ENCODE peak calls at places on chromosomes 6 and 20, in ten cellular contexts. B is T-helper 9 cell; F is mammary epithelial cell; V is AML-193; X is stimulated activated CD8-positive, alpha-beta memory T cell treated with anti-CD3 and anti-CD28 coated beads, Interleukin-15, amount 100 ng/mL, for 1 hour; P is glutamatergic neuron; C is foreskin fibroblast; M is NT2/D1; Y is Peyer's patch; R is MCF 10A. I is an unnamed sample.

GRCh38 chr20:62030834-62031434 is 34.7 kb downstream of the TAF4 start:
- DNase-seq in B (no peak), F (peak; percentile 45), V (no peak), X (no peak), P (no peak), C (no peak), M (no peak), Y (no peak), R (no peak), I (no peak)

GRCh38 chr6:67133973-67134372 is 1426.9 kb upstream of the EYS start:
- DNase-seq in B (no peak), F (no peak), V (no peak), X (no peak), P (no peak), C (no peak), M (no peak), Y (no peak), R (no peak), I (no peak)

GRCh38 chr6:137873273-137873762 is 6.3 kb downstream of the TNFAIP3 start:
- DNase-seq in B (no peak), F (peak; percentile 96), V (peak; percentile 81), X (no peak), P (no peak), C (peak; percentile 92), M (no peak), Y (no peak), R (peak; percentile 97), I (no peak)

GRCh38 chr6:112282217-112282616 is 27.9 kb upstream of the LAMA4 start:
- DNase-seq in B (no peak), F (peak; percentile 65), V (no peak), X (no peak), P (peak; percentile 26), C (peak; percentile 93), M (peak; percentile 16), Y (no peak), R (peak; percentile 64), I (peak; percentile 68)

GRCh38 chr6:14092861-14093789 is 24.4 kb upstream of the CD83 start:
- DNase-seq in B (no peak), F (peak; percentile 73), V (no peak), X (no peak), P (no peak), C (peak; percentile 6), M (no peak), Y (no peak), R (peak; percentile 93), I (no peak)

GRCh38 chr6:46380152-46380807 is 111.0 kb downstream of the RCAN2 start:
- DNase-seq in B (no peak), F (no peak), V (no peak), X (no peak), P (no peak), C (no peak), M (no peak), Y (no peak), R (no peak), I (no peak)

GRCh38 chr6:149425754-149426153 is 25.7 kb downstream of the SUMO4 start:
- DNase-seq in B (no peak), F (no peak), V (no peak), X (no peak), P (no peak), C (no peak), M (no peak), Y (no peak), R (no peak), I (no peak)

GRCh38 chr6:13513606-13514502 is 26.5 kb upstream of the GFOD1 start:
- DNase-seq in B (no peak), F (no peak), V (no peak), X (no peak), P (no peak), C (no peak), M (no peak), Y (no peak), R (no peak), I (no peak)

GRCh38 chr6:22716721-22717120 is 147.4 kb downstream of the HDGFL1 start:
- DNase-seq in B (no peak), F (no peak), V (no peak), X (no peak), P (no peak), C (no peak), M (no peak), Y (no peak), R (no peak), I (no peak)

GRCh38 chr6:162817196-162817595 is 89.4 kb downstream of the PACRG start:
- DNase-seq in B (no peak), F (no peak), V (no peak), X (no peak), P (no peak), C (no peak), M (no peak), Y (no peak), R (no peak), I (no peak)

GRCh38 chr6:41200901-41201783 is at the start of gene TREML2:
- DNase-seq in B (no peak), F (no peak), V (peak; percentile 17), X (no peak), P (no peak), C (no peak), M (no peak), Y (no peak), R (no peak), I (no peak)

GRCh38 chr6:25486580-25486979 is 165.4 kb upstream of the SCGN start:
- DNase-seq in B (no peak), F (no peak), V (no peak), X (no peak), P (no peak), C (no peak), M (no peak), Y (no peak), R (no peak), I (peak; percentile 22)

GRCh38 chr6:170393807-170394399 is 87.3 kb downstream of the FAM120B start:
- DNase-seq in B (no peak), F (peak; percentile 31), V (no peak), X (no peak), P (no peak), C (no peak), M (no peak), Y (no peak), R (no peak), I (no peak)

GRCh38 chr20:6501061-6501460 is 266.4 kb upstream of the BMP2 start:
- DNase-seq in B (no peak), F (peak; percentile 94), V (no peak), X (no peak), P (no peak), C (peak; percentile 46), M (no peak), Y (no peak), R (peak; percentile 97), I (no peak)

GRCh38 chr6:101286146-101286545 is 107.4 kb upstream of the GRIK2 start:
- DNase-seq in B (no peak), F (no peak), V (no peak), X (no peak), P (no peak), C (no peak), M (no peak), Y (no peak), R (no peak), I (no peak)

GRCh38 chr6:98787961-98788360 is 46.4 kb upstream of the POU3F2 start:
- DNase-seq in B (no peak), F (no peak), V (no peak), X (no peak), P (peak; percentile 54), C (no peak), M (no peak), Y (no peak), R (no peak), I (no peak)

GRCh38 chr20:47667531-47668312 is 117.6 kb downstream of the SULF2 start:
- DNase-seq in B (no peak), F (no peak), V (no peak), X (no peak), P (no peak), C (no peak), M (no peak), Y (no peak), R (no peak), I (no peak)

GRCh38 chr6:168370310-168370991 is 50.9 kb upstream of the DACT2 start:
- DNase-seq in B (peak; percentile 45), F (no peak), V (no peak), X (peak; percentile 14), P (peak; percentile 92), C (no peak), M (peak; percentile 56), Y (peak; percentile 87), R (peak; percentile 59), I (peak; percentile 83)